ENCODE peak calls at places on chromosomes 16 and 17, in eight cellular contexts. Z is stimulated activated CD8-positive, alpha-beta memory T cell treated with anti-CD3 and anti-CD28 coated beads, Interleukin-12 subunit alpha, Interleukin-12 subunit beta, amount 100 ng/mL, for 4 hours; Q is activated effector memory CD4-positive, alpha-beta T cell treated with anti-CD3 and anti-CD28 coated beads, Interleukin-2, amount 50 U/mL, for 16 hours; H is NCI-H460; V is activated T-helper 1 cell treated with anti-CD3 and anti-CD28 coated beads, Interleukin-2, amount 50 U/mL, for 16 hours; S is nucleus accumbens; L is activated CD4-positive, CD25-positive, alpha-beta regulatory T cell treated with anti-CD3 and anti-CD28 coated beads, Interleukin-2, amount 50 U/mL, for 16 hours; A is uterus. Y is an unnamed sample.

GRCh38 chr17:10117581-10118001 is 80.8 kb downstream of the GAS7 start:
- DNase-seq in V (no peak), L (no peak), Z (peak; percentile 19), S (peak; percentile 54), A (no peak), Q (no peak), H (no peak), Y (no peak)

GRCh38 chr17:79183221-79184158 is 108.9 kb downstream of the ENGASE start:
- DNase-seq in L (no peak), Q (no peak), Z (no peak), V (no peak), A (no peak), S (no peak), H (no peak), Y (no peak)

GRCh38 chr16:391885-392335 is 5.1 kb upstream of the NME4 start:
- DNase-seq in H (peak; percentile 59), Q (peak; percentile 88), A (peak; percentile 58), V (peak; percentile 68), S (peak; percentile 57), Z (peak; percentile 75), L (peak; percentile 39), Y (peak; percentile 29)

GRCh38 chr16:4924593-4925378 is 12.2 kb downstream of the PPL start:
- DNase-seq in S (no peak), A (no peak), Q (no peak), Z (no peak), L (no peak), V (no peak), H (no peak), Y (no peak)

GRCh38 chr16:12147681-12148479 is 171.3 kb downstream of the SNX29 start:
- DNase-seq in V (no peak), A (no peak), Q (no peak), Z (no peak), S (no peak), L (no peak), H (no peak), Y (no peak)

GRCh38 chr16:87586201-87586782 is 16.0 kb upstream of the JPH3 start:
- DNase-seq in V (no peak), H (no peak), Z (no peak), S (no peak), L (no peak), A (no peak), Q (no peak), Y (no peak)

GRCh38 chr17:9566067-9566466 is 9.6 kb downstream of the STX8 start:
- DNase-seq in V (no peak), H (no peak), S (no peak), A (no peak), L (no peak), Z (no peak), Q (no peak), Y (no peak)

GRCh38 chr17:74771319-74771914 is 4.7 kb downstream of the NAT9 start:
- DNase-seq in L (no peak), Z (no peak), V (no peak), H (no peak), A (no peak), Q (no peak), S (no peak), Y (no peak)

GRCh38 chr16:88659160-88659559 is 3.7 kb downstream of the MVD start:
- DNase-seq in L (no peak), V (no peak), H (no peak), S (no peak), Q (no peak), A (no peak), Z (no peak), Y (no peak)

GRCh38 chr16:79707867-79708266 is 107.3 kb upstream of the MAF start:
- DNase-seq in L (no peak), V (no peak), A (peak; percentile 81), Q (no peak), S (no peak), Z (no peak), H (peak; percentile 6), Y (no peak)

GRCh38 chr16:68275611-68276191 is 11.4 kb downstream of the SLC7A6 start:
- DNase-seq in Q (peak; percentile 76), H (no peak), Z (no peak), A (no peak), L (no peak), V (peak; percentile 16), S (no peak), Y (peak; percentile 72)

GRCh38 chr17:14297161-14297851 is 3.6 kb upstream of the HS3ST3B1 start:
- DNase-seq in A (peak; percentile 34), Q (peak; percentile 78), L (no peak), Z (no peak), S (no peak), H (no peak), V (no peak), Y (no peak)

GRCh38 chr17:56845934-56846333 is 12.0 kb downstream of the DGKE start:
- DNase-seq in Q (no peak), H (no peak), S (no peak), A (no peak), L (no peak), Z (no peak), V (no peak), Y (no peak)

GRCh38 chr16:81358860-81359259 is 44.1 kb downstream of the GAN start:
- DNase-seq in A (no peak), H (no peak), V (no peak), Z (no peak), S (no peak), L (no peak), Q (no peak), Y (no peak)

GRCh38 chr16:57761957-57762356 is 26.4 kb downstream of the KATNB1 start:
- DNase-seq in Q (no peak), Z (no peak), S (no peak), L (no peak), H (no peak), V (no peak), A (no peak), Y (no peak)

GRCh38 chr16:8720080-8720966 is 45.9 kb downstream of the ABAT start:
- DNase-seq in V (no peak), Q (no peak), H (no peak), S (no peak), Z (no peak), L (no peak), A (no peak), Y (no peak)

GRCh38 chr16:72886366-72886974 is 161.5 kb downstream of the ZFHX3 start:
- DNase-seq in S (no peak), V (no peak), A (no peak), Q (no peak), L (no peak), H (no peak), Z (no peak), Y (no peak)

GRCh38 chr17:40888321-40888720 is 3.3 kb upstream of the KRT20 start:
- DNase-seq in H (no peak), A (no peak), S (no peak), V (no peak), Z (no peak), Q (no peak), L (no peak), Y (no peak)

GRCh38 chr17:45096141-45096540 is 35.0 kb downstream of the NMT1 start:
- DNase-seq in Z (no peak), L (no peak), Q (no peak), V (no peak), A (no peak), S (no peak), H (no peak), Y (no peak)

GRCh38 chr16:67396159-67396774 is 3.0 kb upstream of the TPPP3 start:
- DNase-seq in Z (no peak), Q (no peak), S (no peak), L (no peak), A (peak; percentile 73), V (no peak), H (peak; percentile 36), Y (no peak)

GRCh38 chr16:29702307-29702706 is 23.3 kb downstream of the QPRT start:
- DNase-seq in H (no peak), S (no peak), V (no peak), Q (peak; percentile 68), L (no peak), Z (no peak), A (no peak), Y (no peak)

GRCh38 chr17:15954222-15954621 is 9.3 kb downstream of the ADORA2B start:
- DNase-seq in Q (no peak), Z (no peak), H (peak; percentile 46), S (no peak), A (no peak), L (no peak), V (no peak), Y (no peak)

GRCh38 chr16:84826558-84826941 is 6.8 kb downstream of the CRISPLD2 start:
- DNase-seq in A (peak; percentile 84), Q (no peak), S (no peak), H (no peak), L (no peak), Z (no peak), V (no peak), Y (no peak)

GRCh38 chr17:63544467-63545301 is 5.6 kb upstream of the DCAF7 start:
- DNase-seq in Q (peak; percentile 59), Z (no peak), V (no peak), S (no peak), A (no peak), L (no peak), H (no peak), Y (no peak)

GRCh38 chr16:56355786-56356275 is 69.5 kb downstream of the AMFR start:
- DNase-seq in V (no peak), A (peak; percentile 11), Q (peak; percentile 55), S (no peak), Z (no peak), L (no peak), H (no peak), Y (no peak)

GRCh38 chr16:86087011-86087453 is 188.1 kb downstream of the IRF8 start:
- DNase-seq in S (no peak), V (no peak), A (no peak), H (no peak), Q (peak; percentile 48), Z (no peak), L (no peak), Y (no peak)

GRCh38 chr17:48055531-48056245 is 7.5 kb downstream of the NFE2L1 start:
- DNase-seq in Q (no peak), L (no peak), S (no peak), A (no peak), H (peak; percentile 97), V (peak; percentile 11), Z (no peak), Y (peak; percentile 57)

GRCh38 chr17:2084766-2085647 is 30.1 kb downstream of the HIC1 start:
- DNase-seq in V (no peak), L (no peak), A (peak; percentile 85), Z (no peak), H (no peak), S (no peak), Q (no peak), Y (no peak)

GRCh38 chr16:53456625-53457024 is 22.4 kb downstream of the RBL2 start:
- DNase-seq in S (no peak), L (no peak), A (no peak), H (no peak), Z (no peak), Q (no peak), V (no peak), Y (no peak)

GRCh38 chr17:16419074-16419928 is 3.9 kb downstream of the TRPV2 start:
- DNase-seq in H (no peak), A (no peak), V (peak; percentile 45), Z (peak; percentile 44), L (no peak), S (no peak), Q (peak; percentile 88), Y (no peak)

GRCh38 chr16:64240586-64240985 is 881.3 kb downstream of the CDH11 start:
- DNase-seq in A (no peak), Z (no peak), H (no peak), V (no peak), L (no peak), Q (no peak), S (no peak), Y (no peak)

GRCh38 chr16:2483939-2484897 is 9.3 kb downstream of the TBC1D24 start:
- DNase-seq in Q (no peak), V (no peak), Z (no peak), S (no peak), L (no peak), A (no peak), H (no peak), Y (no peak)